ENCODE peak calls at places on chromosome 10, in six cellular contexts. One of them, this sample, is unnamed.

GRCh38 chr10:20254078-20254477 is 437.8 kb downstream of the PLXDC2 start:
- DNase-seq in stomach: no peak
- DNase-seq in AG04450: no peak
- DNase-seq in heart right ventricle: no peak
- DNase-seq in CD4-positive, alpha-beta memory T cell: no peak
- DNase-seq in fibroblast of lung: peak; percentile 42
- DNase-seq in this sample: no peak

GRCh38 chr10:24034571-24034970 is 174.4 kb upstream of the KIAA1217 start:
- DNase-seq in stomach: no peak
- DNase-seq in AG04450: no peak
- DNase-seq in heart right ventricle: no peak
- DNase-seq in CD4-positive, alpha-beta memory T cell: no peak
- DNase-seq in fibroblast of lung: no peak
- DNase-seq in this sample: no peak

GRCh38 chr10:50407077-50407801 is 155.9 kb upstream of the ASAH2 start:
- DNase-seq in stomach: no peak
- DNase-seq in AG04450: no peak
- DNase-seq in heart right ventricle: no peak
- DNase-seq in CD4-positive, alpha-beta memory T cell: no peak
- DNase-seq in fibroblast of lung: no peak
- DNase-seq in this sample: no peak

GRCh38 chr10:113028393-113029054 is 78.5 kb downstream of the TCF7L2 start:
- DNase-seq in stomach: no peak
- DNase-seq in AG04450: no peak
- DNase-seq in heart right ventricle: no peak
- DNase-seq in CD4-positive, alpha-beta memory T cell: no peak
- DNase-seq in fibroblast of lung: no peak
- DNase-seq in this sample: no peak

GRCh38 chr10:28284126-28284525 is 18.7 kb downstream of the MPP7 start:
- DNase-seq in stomach: no peak
- DNase-seq in AG04450: no peak
- DNase-seq in heart right ventricle: no peak
- DNase-seq in CD4-positive, alpha-beta memory T cell: no peak
- DNase-seq in fibroblast of lung: no peak
- DNase-seq in this sample: no peak

GRCh38 chr10:58473966-58474365 is 38.7 kb upstream of the BICC1 start:
- DNase-seq in stomach: no peak
- DNase-seq in AG04450: no peak
- DNase-seq in heart right ventricle: no peak
- DNase-seq in CD4-positive, alpha-beta memory T cell: no peak
- DNase-seq in fibroblast of lung: peak; percentile 5
- DNase-seq in this sample: no peak

GRCh38 chr10:47079177-47079580 is 168.0 kb downstream of the PTPN20 start:
- DNase-seq in stomach: no peak
- DNase-seq in AG04450: no peak
- DNase-seq in heart right ventricle: no peak
- DNase-seq in CD4-positive, alpha-beta memory T cell: no peak
- DNase-seq in fibroblast of lung: peak; percentile 65
- DNase-seq in this sample: no peak

GRCh38 chr10:28839600-28840007 is 162.3 kb downstream of the BAMBI start:
- DNase-seq in stomach: peak; percentile 48
- DNase-seq in AG04450: no peak
- DNase-seq in heart right ventricle: no peak
- DNase-seq in CD4-positive, alpha-beta memory T cell: no peak
- DNase-seq in fibroblast of lung: peak; percentile 61
- DNase-seq in this sample: no peak

GRCh38 chr10:34581871-34582532 is 233.1 kb downstream of the PARD3 start:
- DNase-seq in stomach: no peak
- DNase-seq in AG04450: no peak
- DNase-seq in heart right ventricle: no peak
- DNase-seq in CD4-positive, alpha-beta memory T cell: no peak
- DNase-seq in fibroblast of lung: peak; percentile 52
- DNase-seq in this sample: no peak

GRCh38 chr10:123062726-123063125 is 53.9 kb downstream of the ACADSB start:
- DNase-seq in stomach: no peak
- DNase-seq in AG04450: no peak
- DNase-seq in heart right ventricle: no peak
- DNase-seq in CD4-positive, alpha-beta memory T cell: no peak
- DNase-seq in fibroblast of lung: no peak
- DNase-seq in this sample: no peak

GRCh38 chr10:75987610-75988009 is 556.2 kb downstream of the LRMDA start:
- DNase-seq in stomach: no peak
- DNase-seq in AG04450: no peak
- DNase-seq in heart right ventricle: no peak
- DNase-seq in CD4-positive, alpha-beta memory T cell: no peak
- DNase-seq in fibroblast of lung: peak; percentile 24
- DNase-seq in this sample: no peak

GRCh38 chr10:1109795-1110673 is 53.8 kb downstream of the WDR37 start:
- DNase-seq in stomach: peak; percentile 49
- DNase-seq in AG04450: peak; percentile 41
- DNase-seq in heart right ventricle: no peak
- DNase-seq in CD4-positive, alpha-beta memory T cell: peak; percentile 80
- DNase-seq in fibroblast of lung: peak; percentile 74
- DNase-seq in this sample: peak; percentile 63

GRCh38 chr10:71216363-71216695 is 4.0 kb downstream of the UNC5B start:
- DNase-seq in stomach: peak; percentile 18
- DNase-seq in AG04450: no peak
- DNase-seq in heart right ventricle: no peak
- DNase-seq in CD4-positive, alpha-beta memory T cell: no peak
- DNase-seq in fibroblast of lung: no peak
- DNase-seq in this sample: no peak

GRCh38 chr10:106440767-106441166 is 723.7 kb downstream of the SORCS1 start:
- DNase-seq in stomach: no peak
- DNase-seq in AG04450: no peak
- DNase-seq in heart right ventricle: no peak
- DNase-seq in CD4-positive, alpha-beta memory T cell: no peak
- DNase-seq in fibroblast of lung: no peak
- DNase-seq in this sample: no peak

GRCh38 chr10:10796774-10797415 is 220.8 kb upstream of the CELF2 start:
- DNase-seq in stomach: no peak
- DNase-seq in AG04450: no peak
- DNase-seq in heart right ventricle: no peak
- DNase-seq in CD4-positive, alpha-beta memory T cell: no peak
- DNase-seq in fibroblast of lung: peak; percentile 37
- DNase-seq in this sample: no peak

GRCh38 chr10:58967551-58968418 is 208.7 kb upstream of the PHYHIPL start:
- DNase-seq in stomach: peak; percentile 31
- DNase-seq in AG04450: no peak
- DNase-seq in heart right ventricle: peak; percentile 30
- DNase-seq in CD4-positive, alpha-beta memory T cell: no peak
- DNase-seq in fibroblast of lung: no peak
- DNase-seq in this sample: no peak

GRCh38 chr10:82609845-82610244 is 734.9 kb downstream of the NRG3 start:
- DNase-seq in stomach: no peak
- DNase-seq in AG04450: no peak
- DNase-seq in heart right ventricle: no peak
- DNase-seq in CD4-positive, alpha-beta memory T cell: no peak
- DNase-seq in fibroblast of lung: no peak
- DNase-seq in this sample: no peak

GRCh38 chr10:73628405-73628804 is 12.9 kb downstream of the MYOZ1 start:
- DNase-seq in stomach: no peak
- DNase-seq in AG04450: no peak
- DNase-seq in heart right ventricle: no peak
- DNase-seq in CD4-positive, alpha-beta memory T cell: no peak
- DNase-seq in fibroblast of lung: no peak
- DNase-seq in this sample: no peak

GRCh38 chr10:74755273-74755672 is 71.1 kb upstream of the KAT6B start:
- DNase-seq in stomach: peak; percentile 8
- DNase-seq in AG04450: no peak
- DNase-seq in heart right ventricle: no peak
- DNase-seq in CD4-positive, alpha-beta memory T cell: no peak
- DNase-seq in fibroblast of lung: no peak
- DNase-seq in this sample: no peak

GRCh38 chr10:1632141-1632540 is 105.2 kb downstream of the ADARB2 start:
- DNase-seq in stomach: no peak
- DNase-seq in AG04450: no peak
- DNase-seq in heart right ventricle: no peak
- DNase-seq in CD4-positive, alpha-beta memory T cell: no peak
- DNase-seq in fibroblast of lung: no peak
- DNase-seq in this sample: no peak

GRCh38 chr10:71079761-71080380 is 132.5 kb upstream of the UNC5B start:
- DNase-seq in stomach: peak; percentile 21
- DNase-seq in AG04450: no peak
- DNase-seq in heart right ventricle: no peak
- DNase-seq in CD4-positive, alpha-beta memory T cell: no peak
- DNase-seq in fibroblast of lung: no peak
- DNase-seq in this sample: no peak

GRCh38 chr10:111648046-111648445 is 535.5 kb downstream of the GPAM start:
- DNase-seq in stomach: no peak
- DNase-seq in AG04450: no peak
- DNase-seq in heart right ventricle: no peak
- DNase-seq in CD4-positive, alpha-beta memory T cell: no peak
- DNase-seq in fibroblast of lung: no peak
- DNase-seq in this sample: no peak

GRCh38 chr10:129966831-129967578 is 2.9 kb upstream of the EBF3 start:
- DNase-seq in stomach: no peak
- DNase-seq in AG04450: no peak
- DNase-seq in heart right ventricle: no peak
- DNase-seq in CD4-positive, alpha-beta memory T cell: no peak
- DNase-seq in fibroblast of lung: no peak
- DNase-seq in this sample: no peak

GRCh38 chr10:71893920-71894319 is 42.9 kb upstream of the PSAP start:
- DNase-seq in stomach: no peak
- DNase-seq in AG04450: no peak
- DNase-seq in heart right ventricle: no peak
- DNase-seq in CD4-positive, alpha-beta memory T cell: no peak
- DNase-seq in fibroblast of lung: no peak
- DNase-seq in this sample: no peak

GRCh38 chr10:122730238-122730637 is 30.6 kb upstream of the C10orf120 start:
- DNase-seq in stomach: no peak
- DNase-seq in AG04450: no peak
- DNase-seq in heart right ventricle: no peak
- DNase-seq in CD4-positive, alpha-beta memory T cell: no peak
- DNase-seq in fibroblast of lung: no peak
- DNase-seq in this sample: no peak

GRCh38 chr10:21888959-21889358 is 114.6 kb downstream of the DNAJC1 start:
- DNase-seq in stomach: no peak
- DNase-seq in AG04450: no peak
- DNase-seq in heart right ventricle: no peak
- DNase-seq in CD4-positive, alpha-beta memory T cell: peak; percentile 4
- DNase-seq in fibroblast of lung: no peak
- DNase-seq in this sample: no peak

GRCh38 chr10:50421026-50421719 is 169.9 kb upstream of the ASAH2 start:
- DNase-seq in stomach: peak; percentile 41
- DNase-seq in AG04450: no peak
- DNase-seq in heart right ventricle: no peak
- DNase-seq in CD4-positive, alpha-beta memory T cell: no peak
- DNase-seq in fibroblast of lung: peak; percentile 38
- DNase-seq in this sample: no peak

GRCh38 chr10:61902448-61903183 is 1.1 kb downstream of the ARID5B start:
- DNase-seq in stomach: peak; percentile 47
- DNase-seq in AG04450: no peak
- DNase-seq in heart right ventricle: no peak
- DNase-seq in CD4-positive, alpha-beta memory T cell: peak; percentile 82
- DNase-seq in fibroblast of lung: peak; percentile 83
- DNase-seq in this sample: peak; percentile 38

GRCh38 chr10:110356628-110357245 is 52.0 kb upstream of the SMNDC1 start:
- DNase-seq in stomach: peak; percentile 51
- DNase-seq in AG04450: peak; percentile 39
- DNase-seq in heart right ventricle: no peak
- DNase-seq in CD4-positive, alpha-beta memory T cell: peak; percentile 84
- DNase-seq in fibroblast of lung: peak; percentile 91
- DNase-seq in this sample: peak; percentile 46

GRCh38 chr10:124727389-124727960 is 16.7 kb downstream of the FAM53B start:
- DNase-seq in stomach: no peak
- DNase-seq in AG04450: no peak
- DNase-seq in heart right ventricle: no peak
- DNase-seq in CD4-positive, alpha-beta memory T cell: no peak
- DNase-seq in fibroblast of lung: no peak
- DNase-seq in this sample: no peak

GRCh38 chr10:120998782-120999285 is 147.7 kb downstream of the WDR11 start:
- DNase-seq in stomach: no peak
- DNase-seq in AG04450: no peak
- DNase-seq in heart right ventricle: no peak
- DNase-seq in CD4-positive, alpha-beta memory T cell: no peak
- DNase-seq in fibroblast of lung: no peak
- DNase-seq in this sample: no peak

GRCh38 chr10:3906511-3907111 is 121.6 kb upstream of the KLF6 start:
- DNase-seq in stomach: no peak
- DNase-seq in AG04450: peak; percentile 82
- DNase-seq in heart right ventricle: no peak
- DNase-seq in CD4-positive, alpha-beta memory T cell: no peak
- DNase-seq in fibroblast of lung: peak; percentile 96
- DNase-seq in this sample: no peak

GRCh38 chr10:101763141-101763540 is 12.8 kb downstream of the FGF8 start:
- DNase-seq in stomach: no peak
- DNase-seq in AG04450: no peak
- DNase-seq in heart right ventricle: no peak
- DNase-seq in CD4-positive, alpha-beta memory T cell: no peak
- DNase-seq in fibroblast of lung: no peak
- DNase-seq in this sample: no peak
- H3K27me3 ChIP-seq in stomach: peaks cover 71% of the 10 kb centered on the region
- H3K27me3 ChIP-seq in AG04450: peaks cover 91% of the 10 kb centered on the region
- H3K27me3 ChIP-seq in heart right ventricle: no peaks in the 10 kb centered on the region
- H3K27me3 ChIP-seq in CD4-positive, alpha-beta memory T cell: no peaks in the 10 kb centered on the region
- H3K27me3 ChIP-seq in fibroblast of lung: peaks cover 39% of the 10 kb centered on the region
- H3K27me3 ChIP-seq in this sample: no peaks in the 10 kb centered on the region

DNA sequence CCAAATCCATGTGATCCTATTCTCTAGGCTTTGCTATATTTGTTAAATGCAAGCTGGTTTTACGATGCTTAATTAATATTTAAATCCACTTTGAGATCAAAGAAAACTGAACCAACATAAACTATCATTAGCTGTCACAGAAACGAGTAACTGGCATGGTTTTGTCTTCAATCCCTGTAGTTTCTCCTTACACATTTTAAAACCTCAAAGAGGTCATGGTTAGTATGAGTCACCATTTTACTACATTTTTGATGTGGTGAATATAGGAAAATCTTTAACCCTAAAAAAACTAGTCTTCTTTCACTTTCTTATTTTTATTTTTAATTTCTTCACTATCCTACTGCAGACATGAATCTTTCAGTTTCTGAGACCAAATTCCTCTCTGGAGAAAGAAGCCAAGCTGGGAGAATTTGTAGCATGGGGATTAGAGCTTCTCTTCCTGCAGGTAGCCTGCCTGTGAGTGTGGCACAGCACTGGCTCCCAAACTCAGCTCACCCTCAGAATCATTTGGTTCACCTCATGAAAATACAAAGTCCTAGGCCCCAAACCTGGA is 8.7 kb upstream of the LIPM start:
- DNase-seq in stomach: no peak
- DNase-seq in AG04450: no peak
- DNase-seq in heart right ventricle: no peak
- DNase-seq in CD4-positive, alpha-beta memory T cell: peak; percentile 23
- DNase-seq in fibroblast of lung: peak; percentile 66
- DNase-seq in this sample: no peak
- H3K27me3 ChIP-seq in stomach: no peaks in the 10 kb centered on the region
- H3K27me3 ChIP-seq in AG04450: no peaks in the 10 kb centered on the region
- H3K27me3 ChIP-seq in heart right ventricle: no peaks in the 10 kb centered on the region
- H3K27me3 ChIP-seq in CD4-positive, alpha-beta memory T cell: no peaks in the 10 kb centered on the region
- H3K27me3 ChIP-seq in fibroblast of lung: no peaks in the 10 kb centered on the region
- H3K27me3 ChIP-seq in this sample: no peaks in the 10 kb centered on the region

GRCh38 chr10:43036581-43037428 is 40.1 kb upstream of the RET start:
- DNase-seq in stomach: peak; percentile 22
- DNase-seq in AG04450: no peak
- DNase-seq in heart right ventricle: no peak
- DNase-seq in CD4-positive, alpha-beta memory T cell: no peak
- DNase-seq in fibroblast of lung: no peak
- DNase-seq in this sample: no peak
- H3K27me3 ChIP-seq in stomach: no peaks in the 10 kb centered on the region
- H3K27me3 ChIP-seq in AG04450: no peaks in the 10 kb centered on the region
- H3K27me3 ChIP-seq in heart right ventricle: no peaks in the 10 kb centered on the region
- H3K27me3 ChIP-seq in CD4-positive, alpha-beta memory T cell: no peaks in the 10 kb centered on the region
- H3K27me3 ChIP-seq in fibroblast of lung: no peaks in the 10 kb centered on the region
- H3K27me3 ChIP-seq in this sample: no peaks in the 10 kb centered on the region

GRCh38 chr10:45375101-45375500 is 1.1 kb downstream of the ALOX5 start:
- DNase-seq in stomach: no peak
- DNase-seq in AG04450: no peak
- DNase-seq in heart right ventricle: no peak
- DNase-seq in CD4-positive, alpha-beta memory T cell: no peak
- DNase-seq in fibroblast of lung: no peak
- DNase-seq in this sample: no peak
- H3K27me3 ChIP-seq in stomach: peaks cover 64% of the 10 kb centered on the region
- H3K27me3 ChIP-seq in AG04450: peaks cover 28% of the 10 kb centered on the region
- H3K27me3 ChIP-seq in heart right ventricle: peaks cover 66% of the 10 kb centered on the region
- H3K27me3 ChIP-seq in CD4-positive, alpha-beta memory T cell: peaks cover 4% of the 10 kb centered on the region
- H3K27me3 ChIP-seq in fibroblast of lung: peaks cover 32% of the 10 kb centered on the region
- H3K27me3 ChIP-seq in this sample: no peaks in the 10 kb centered on the region